ENCODE peak calls at places on chromosomes 12 and 14, in eight cellular contexts. One of them, this sample, is unnamed.
A peak's percentile ranks its signal among the peaks of the same experiment; 100 is the strongest.

GRCh38 chr12:127191124-127191523 is 1075.8 kb upstream of the TMEM132C start:
- DNase-seq in fibroblast of mammary gland: peak; percentile 93
- DNase-seq in WERI-Rb-1: no peak
- DNase-seq in right lobe of liver: no peak
- DNase-seq in GM12865: no peak
- DNase-seq in fibroblast of lung: peak; percentile 85
- DNase-seq in B cell: no peak
- DNase-seq in Calu3: no peak
- DNase-seq in this sample: no peak

GRCh38 chr14:75381642-75382041 is 46.2 kb upstream of the JDP2 start:
- DNase-seq in Calu3: no peak
- DNase-seq in WERI-Rb-1: no peak
- DNase-seq in fibroblast of lung: no peak
- DNase-seq in right lobe of liver: no peak
- DNase-seq in fibroblast of mammary gland: no peak
- DNase-seq in B cell: no peak
- DNase-seq in GM12865: no peak
- DNase-seq in this sample: no peak

GRCh38 chr12:128098725-128099124 is 168.2 kb upstream of the TMEM132C start:
- DNase-seq in fibroblast of mammary gland: no peak
- DNase-seq in GM12865: no peak
- DNase-seq in B cell: no peak
- DNase-seq in fibroblast of lung: no peak
- DNase-seq in Calu3: no peak
- DNase-seq in WERI-Rb-1: no peak
- DNase-seq in right lobe of liver: peak; percentile 76
- DNase-seq in this sample: no peak

GRCh38 chr14:79342942-79343341 is 868.4 kb downstream of the DIO2 start:
- DNase-seq in right lobe of liver: no peak
- DNase-seq in fibroblast of mammary gland: no peak
- DNase-seq in B cell: no peak
- DNase-seq in GM12865: no peak
- DNase-seq in fibroblast of lung: no peak
- DNase-seq in WERI-Rb-1: no peak
- DNase-seq in Calu3: peak; percentile 1
- DNase-seq in this sample: no peak

GRCh38 chr12:125470838-125471775 is 405.9 kb downstream of the AACS start:
- DNase-seq in B cell: no peak
- DNase-seq in GM12865: peak; percentile 18
- DNase-seq in WERI-Rb-1: no peak
- DNase-seq in fibroblast of mammary gland: no peak
- DNase-seq in right lobe of liver: no peak
- DNase-seq in Calu3: no peak
- DNase-seq in fibroblast of lung: peak; percentile 30
- DNase-seq in this sample: no peak

GRCh38 chr12:9667403-9667802 is 2.1 kb upstream of the CLEC2D start:
- DNase-seq in fibroblast of lung: no peak
- DNase-seq in GM12865: peak; percentile 81
- DNase-seq in fibroblast of mammary gland: no peak
- DNase-seq in Calu3: no peak
- DNase-seq in WERI-Rb-1: no peak
- DNase-seq in B cell: no peak
- DNase-seq in right lobe of liver: no peak
- DNase-seq in this sample: no peak

GRCh38 chr12:132653567-132654290 is 33.4 kb downstream of the POLE start:
- DNase-seq in Calu3: no peak
- DNase-seq in WERI-Rb-1: no peak
- DNase-seq in fibroblast of lung: peak; percentile 35
- DNase-seq in B cell: no peak
- DNase-seq in right lobe of liver: no peak
- DNase-seq in GM12865: no peak
- DNase-seq in fibroblast of mammary gland: peak; percentile 5
- DNase-seq in this sample: no peak

GRCh38 chr14:105204206-105204930 is 23.3 kb upstream of the NUDT14 start:
- DNase-seq in right lobe of liver: peak; percentile 96
- DNase-seq in fibroblast of mammary gland: peak; percentile 33
- DNase-seq in fibroblast of lung: no peak
- DNase-seq in WERI-Rb-1: no peak
- DNase-seq in B cell: no peak
- DNase-seq in GM12865: no peak
- DNase-seq in Calu3: no peak
- DNase-seq in this sample: no peak

GRCh38 chr12:46487567-46488131 is 115.1 kb upstream of the SLC38A2 start:
- DNase-seq in fibroblast of lung: no peak
- DNase-seq in WERI-Rb-1: no peak
- DNase-seq in Calu3: no peak
- DNase-seq in GM12865: no peak
- DNase-seq in right lobe of liver: no peak
- DNase-seq in fibroblast of mammary gland: no peak
- DNase-seq in B cell: peak; percentile 36
- DNase-seq in this sample: no peak

GRCh38 chr14:103510311-103511021 is 12.2 kb downstream of the CKB start:
- DNase-seq in fibroblast of mammary gland: no peak
- DNase-seq in fibroblast of lung: no peak
- DNase-seq in Calu3: no peak
- DNase-seq in B cell: peak; percentile 7
- DNase-seq in right lobe of liver: no peak
- DNase-seq in GM12865: no peak
- DNase-seq in WERI-Rb-1: no peak
- DNase-seq in this sample: peak; percentile 37

GRCh38 chr14:59583755-59584154 is 7.1 kb upstream of the CCDC175 start:
- DNase-seq in Calu3: no peak
- DNase-seq in WERI-Rb-1: no peak
- DNase-seq in GM12865: no peak
- DNase-seq in fibroblast of lung: peak; percentile 68
- DNase-seq in B cell: no peak
- DNase-seq in fibroblast of mammary gland: peak; percentile 34
- DNase-seq in right lobe of liver: no peak
- DNase-seq in this sample: no peak

GRCh38 chr14:72609205-72609916 is 284.5 kb downstream of the DPF3 start:
- DNase-seq in B cell: no peak
- DNase-seq in fibroblast of lung: no peak
- DNase-seq in Calu3: no peak
- DNase-seq in GM12865: no peak
- DNase-seq in fibroblast of mammary gland: no peak
- DNase-seq in WERI-Rb-1: no peak
- DNase-seq in right lobe of liver: no peak
- DNase-seq in this sample: no peak

GRCh38 chr12:25585021-25585523 is 32.0 kb upstream of the LMNTD1 start:
- DNase-seq in right lobe of liver: peak; percentile 60
- DNase-seq in B cell: no peak
- DNase-seq in fibroblast of lung: peak; percentile 78
- DNase-seq in WERI-Rb-1: no peak
- DNase-seq in fibroblast of mammary gland: peak; percentile 94
- DNase-seq in GM12865: no peak
- DNase-seq in Calu3: no peak
- DNase-seq in this sample: no peak

GRCh38 chr12:46174061-46174662 is 94.7 kb downstream of the SLC38A1 start:
- DNase-seq in WERI-Rb-1: no peak
- DNase-seq in Calu3: no peak
- DNase-seq in right lobe of liver: no peak
- DNase-seq in fibroblast of lung: no peak
- DNase-seq in GM12865: peak; percentile 55
- DNase-seq in B cell: no peak
- DNase-seq in fibroblast of mammary gland: no peak
- DNase-seq in this sample: no peak

GRCh38 chr12:32454075-32454474 is 54.7 kb downstream of the FGD4 start:
- DNase-seq in fibroblast of mammary gland: peak; percentile 74
- DNase-seq in WERI-Rb-1: no peak
- DNase-seq in B cell: no peak
- DNase-seq in Calu3: no peak
- DNase-seq in right lobe of liver: no peak
- DNase-seq in GM12865: no peak
- DNase-seq in fibroblast of lung: peak; percentile 85
- DNase-seq in this sample: no peak

GRCh38 chr12:55972906-55973597 is 826 bp upstream of the RAB5B start:
- DNase-seq in right lobe of liver: no peak
- DNase-seq in fibroblast of lung: peak; percentile 58
- DNase-seq in B cell: no peak
- DNase-seq in GM12865: peak; percentile 44
- DNase-seq in Calu3: no peak
- DNase-seq in WERI-Rb-1: no peak
- DNase-seq in fibroblast of mammary gland: no peak
- DNase-seq in this sample: no peak

GRCh38 chr14:105853907-105854599 is 327.7 kb downstream of the TMEM121 start:
- DNase-seq in Calu3: no peak
- DNase-seq in WERI-Rb-1: no peak
- DNase-seq in fibroblast of mammary gland: no peak
- DNase-seq in fibroblast of lung: no peak
- DNase-seq in B cell: no peak
- DNase-seq in right lobe of liver: no peak
- DNase-seq in GM12865: no peak
- DNase-seq in this sample: no peak

GRCh38 chr12:10082057-10082874 is 16.5 kb downstream of the CLEC1A start:
- DNase-seq in Calu3: no peak
- DNase-seq in GM12865: peak; percentile 22
- DNase-seq in right lobe of liver: no peak
- DNase-seq in fibroblast of mammary gland: no peak
- DNase-seq in B cell: no peak
- DNase-seq in fibroblast of lung: no peak
- DNase-seq in WERI-Rb-1: peak; percentile 43
- DNase-seq in this sample: no peak

GRCh38 chr12:25884024-25884919 is 74.2 kb upstream of the RASSF8 start:
- DNase-seq in fibroblast of lung: no peak
- DNase-seq in B cell: no peak
- DNase-seq in right lobe of liver: no peak
- DNase-seq in fibroblast of mammary gland: no peak
- DNase-seq in Calu3: no peak
- DNase-seq in GM12865: no peak
- DNase-seq in WERI-Rb-1: no peak
- DNase-seq in this sample: peak; percentile 17

GRCh38 chr12:30859226-30859625 is 67.3 kb upstream of the TSPAN11 start:
- DNase-seq in B cell: no peak
- DNase-seq in right lobe of liver: no peak
- DNase-seq in fibroblast of mammary gland: no peak
- DNase-seq in WERI-Rb-1: no peak
- DNase-seq in fibroblast of lung: no peak
- DNase-seq in Calu3: no peak
- DNase-seq in GM12865: no peak
- DNase-seq in this sample: no peak

GRCh38 chr12:47082963-47083621 is 3.3 kb upstream of the AMIGO2 start:
- DNase-seq in fibroblast of mammary gland: peak; percentile 94
- DNase-seq in fibroblast of lung: peak; percentile 97
- DNase-seq in right lobe of liver: no peak
- DNase-seq in WERI-Rb-1: no peak
- DNase-seq in B cell: no peak
- DNase-seq in GM12865: no peak
- DNase-seq in Calu3: peak; percentile 30
- DNase-seq in this sample: no peak

GRCh38 chr14:33959692-33960151 is 8.8 kb upstream of the EGLN3 start:
- DNase-seq in fibroblast of mammary gland: no peak
- DNase-seq in right lobe of liver: no peak
- DNase-seq in WERI-Rb-1: no peak
- DNase-seq in B cell: no peak
- DNase-seq in GM12865: no peak
- DNase-seq in Calu3: no peak
- DNase-seq in fibroblast of lung: no peak
- DNase-seq in this sample: peak; percentile 28

GRCh38 chr12:68609955-68610434 is 704 bp upstream of the RAP1B start:
- DNase-seq in B cell: no peak
- DNase-seq in fibroblast of lung: peak; percentile 54
- DNase-seq in fibroblast of mammary gland: peak; percentile 49
- DNase-seq in right lobe of liver: no peak
- DNase-seq in GM12865: peak; percentile 55
- DNase-seq in Calu3: no peak
- DNase-seq in WERI-Rb-1: no peak
- DNase-seq in this sample: no peak

GRCh38 chr14:99351166-99352007 is 79.4 kb upstream of the BCL11B start:
- DNase-seq in right lobe of liver: no peak
- DNase-seq in fibroblast of mammary gland: no peak
- DNase-seq in GM12865: no peak
- DNase-seq in fibroblast of lung: no peak
- DNase-seq in B cell: no peak
- DNase-seq in Calu3: no peak
- DNase-seq in WERI-Rb-1: no peak
- DNase-seq in this sample: no peak

GRCh38 chr12:124233846-124234620 is 60.9 kb upstream of the RFLNA start:
- DNase-seq in fibroblast of lung: peak; percentile 60
- DNase-seq in B cell: no peak
- DNase-seq in right lobe of liver: no peak
- DNase-seq in WERI-Rb-1: no peak
- DNase-seq in fibroblast of mammary gland: no peak
- DNase-seq in Calu3: no peak
- DNase-seq in GM12865: no peak
- DNase-seq in this sample: no peak

GRCh38 chr12:14774074-14774943 is 29.0 kb downstream of the WBP11 start:
- DNase-seq in Calu3: peak; percentile 90
- DNase-seq in B cell: peak; percentile 86
- DNase-seq in fibroblast of lung: peak; percentile 95
- DNase-seq in WERI-Rb-1: no peak
- DNase-seq in GM12865: peak; percentile 98
- DNase-seq in right lobe of liver: peak; percentile 96
- DNase-seq in fibroblast of mammary gland: peak; percentile 96
- DNase-seq in this sample: peak; percentile 95
- TF ChIP-seq CTCF in Calu3: no peak
- TF ChIP-seq CTCF in B cell: no peak
- TF ChIP-seq CTCF in fibroblast of lung: no peak
- TF ChIP-seq CTCF in WERI-Rb-1: no peak
- TF ChIP-seq CTCF in GM12865: no peak
- TF ChIP-seq CTCF in right lobe of liver: no peak
- TF ChIP-seq CTCF in fibroblast of mammary gland: no peak
- TF ChIP-seq CTCF in this sample: no peak

DNA sequence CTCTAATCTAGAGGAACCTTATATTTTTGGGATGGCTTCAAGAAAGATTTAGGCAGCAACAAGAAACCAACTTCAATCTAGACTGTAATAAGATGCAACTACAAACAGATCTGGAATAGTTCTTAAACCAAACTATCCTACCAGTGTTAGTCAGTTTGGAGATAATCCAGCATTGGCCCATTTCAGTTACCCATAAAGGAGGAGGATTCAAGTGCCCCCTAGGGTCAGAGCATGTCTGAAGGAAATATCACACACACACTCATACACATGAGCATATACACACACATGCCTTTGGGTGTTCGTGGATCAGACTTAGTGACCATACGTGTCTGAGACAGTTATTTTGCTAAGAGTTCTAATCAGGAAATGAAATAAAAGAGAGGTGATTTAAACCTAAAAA is 261.2 kb downstream of the ADAMTS20 start:
- DNase-seq in Calu3: no peak
- DNase-seq in fibroblast of lung: peak; percentile 56
- DNase-seq in B cell: no peak
- DNase-seq in WERI-Rb-1: no peak
- DNase-seq in GM12865: no peak
- DNase-seq in right lobe of liver: no peak
- DNase-seq in fibroblast of mammary gland: peak; percentile 69
- DNase-seq in this sample: no peak
- TF ChIP-seq CTCF in Calu3: no peak
- TF ChIP-seq CTCF in fibroblast of lung: no peak
- TF ChIP-seq CTCF in B cell: no peak
- TF ChIP-seq CTCF in WERI-Rb-1: no peak
- TF ChIP-seq CTCF in GM12865: no peak
- TF ChIP-seq CTCF in right lobe of liver: no peak
- TF ChIP-seq CTCF in fibroblast of mammary gland: no peak
- TF ChIP-seq CTCF in this sample: no peak

GRCh38 chr12:88227263-88227662 is 85.2 kb downstream of the TMTC3 start:
- DNase-seq in GM12865: no peak
- DNase-seq in WERI-Rb-1: no peak
- DNase-seq in fibroblast of mammary gland: no peak
- DNase-seq in fibroblast of lung: no peak
- DNase-seq in Calu3: no peak
- DNase-seq in right lobe of liver: no peak
- DNase-seq in B cell: no peak
- DNase-seq in this sample: no peak
- TF ChIP-seq CTCF in GM12865: no peak
- TF ChIP-seq CTCF in WERI-Rb-1: no peak
- TF ChIP-seq CTCF in fibroblast of mammary gland: no peak
- TF ChIP-seq CTCF in fibroblast of lung: no peak
- TF ChIP-seq CTCF in Calu3: no peak
- TF ChIP-seq CTCF in right lobe of liver: no peak
- TF ChIP-seq CTCF in B cell: no peak
- TF ChIP-seq CTCF in this sample: no peak

GRCh38 chr14:37597538-37598084 is 2.2 kb downstream of the TTC6 start:
- DNase-seq in right lobe of liver: no peak
- DNase-seq in fibroblast of mammary gland: peak; percentile 30
- DNase-seq in B cell: no peak
- DNase-seq in Calu3: no peak
- DNase-seq in GM12865: no peak
- DNase-seq in fibroblast of lung: no peak
- DNase-seq in WERI-Rb-1: peak; percentile 38
- DNase-seq in this sample: peak; percentile 72
- TF ChIP-seq CTCF in right lobe of liver: no peak
- TF ChIP-seq CTCF in fibroblast of mammary gland: peak; percentile 52
- TF ChIP-seq CTCF in B cell: no peak
- TF ChIP-seq CTCF in Calu3: no peak
- TF ChIP-seq CTCF in GM12865: no peak
- TF ChIP-seq CTCF in fibroblast of lung: peak; percentile 43
- TF ChIP-seq CTCF in WERI-Rb-1: no peak
- TF ChIP-seq CTCF in this sample: peak; percentile 58